ENCODE peak calls at places on chromosomes 12 and 14, in seven cellular contexts. W is astrocyte, U is bronchial epithelial cell, J is fibroblast of lung, I is adrenal gland, A is esophagus squamous epithelium, L is lower lobe of right lung. V is an unnamed sample.
A peak's percentile ranks its signal among the peaks of the same experiment; 100 is the strongest.

GRCh38 chr12:95836185-95836609 is 22.6 kb upstream of the SNRPF start:
- DNase-seq in J (peak; percentile 35), A (no peak), L (no peak), W (peak; percentile 83), I (no peak), U (peak; percentile 94), V (no peak)

GRCh38 chr14:103155013-103155412 is 31.8 kb downstream of the TNFAIP2 start:
- DNase-seq in J (peak; percentile 63), L (peak; percentile 81), W (no peak), U (no peak), I (peak; percentile 97), A (no peak), V (peak; percentile 54)

GRCh38 chr14:50399251-50400032 is 2.8 kb upstream of the CDKL1 start:
- DNase-seq in J (peak; percentile 63), I (no peak), A (no peak), U (peak; percentile 12), W (peak; percentile 11), L (no peak), V (peak; percentile 26)

GRCh38 chr12:3447318-3447717 is 43.7 kb upstream of the PRMT8 start:
- DNase-seq in A (no peak), I (no peak), L (no peak), J (no peak), U (no peak), W (no peak), V (no peak)

GRCh38 chr12:104586325-104587048 is 129.7 kb downstream of the CHST11 start:
- DNase-seq in L (no peak), J (no peak), A (no peak), I (no peak), U (peak; percentile 34), W (no peak), V (no peak)

GRCh38 chr12:11716794-11717532 is 67.5 kb downstream of the ETV6 start:
- DNase-seq in W (peak; percentile 26), J (peak; percentile 38), U (no peak), L (no peak), A (no peak), I (peak; percentile 24), V (no peak)

GRCh38 chr12:10705655-10706054 is 17.5 kb downstream of the YBX3 start:
- DNase-seq in J (peak; percentile 56), I (no peak), A (no peak), U (no peak), L (no peak), W (peak; percentile 52), V (peak; percentile 58)

GRCh38 chr12:123532808-123533649 is 490 bp downstream of the RILPL1 start:
- DNase-seq in U (no peak), A (no peak), J (peak; percentile 36), I (peak; percentile 90), L (peak; percentile 70), W (peak; percentile 36), V (peak; percentile 42)

GRCh38 chr14:55547650-55548315 is 32.2 kb upstream of the KTN1 start:
- DNase-seq in I (no peak), W (no peak), A (no peak), L (no peak), U (no peak), J (no peak), V (no peak)
- H3K4me3 ChIP-seq in I (no peak overlapping the region), W (no peak overlapping the region), A (no peak overlapping the region), L (no peak overlapping the region), U (no peak overlapping the region), J (no peak overlapping the region), V (no peak overlapping the region)

GRCh38 chr12:120130011-120130410 is 13.5 kb upstream of the RAB35 start:
- DNase-seq in U (no peak), J (no peak), L (no peak), W (no peak), A (no peak), I (no peak), V (no peak)

GRCh38 chr12:120132437-120132836 is 15.9 kb upstream of the RAB35 start:
- DNase-seq in A (no peak), I (no peak), J (no peak), U (no peak), L (no peak), W (no peak), V (no peak)

GRCh38 chr12:120131116-120131515 is 14.6 kb upstream of the RAB35 start:
- DNase-seq in L (no peak), J (no peak), W (no peak), U (no peak), A (no peak), I (no peak), V (no peak)

GRCh38 chr12:120134307-120134980 is 17.9 kb upstream of the RAB35 start:
- DNase-seq in I (no peak), A (no peak), J (no peak), L (no peak), U (no peak), W (no peak), V (no peak)

GRCh38 chr12:120132863-120133385 is 16.4 kb upstream of the RAB35 start:
- DNase-seq in J (no peak), A (no peak), L (no peak), I (no peak), U (no peak), W (no peak), V (no peak)
- H3K36me3 ChIP-seq in J (peaks cover 48% of the 10 kb centered on the region), A (peaks cover 82% of the 10 kb centered on the region), L (peaks cover 100% of the 10 kb centered on the region), I (no peaks in the 10 kb centered on the region), U (peaks cover 51% of the 10 kb centered on the region), W (peaks cover 80% of the 10 kb centered on the region), V (peaks cover 89% of the 10 kb centered on the region)

GRCh38 chr12:68614772-68615171 is 4.1 kb downstream of the RAP1B start:
- DNase-seq in L (no peak), W (no peak), I (no peak), A (no peak), U (no peak), J (no peak), V (no peak)

GRCh38 chr12:68612245-68612644 is 1.5 kb downstream of the RAP1B start:
- DNase-seq in L (no peak), W (peak; percentile 36), J (peak; percentile 41), I (no peak), A (no peak), U (peak; percentile 79), V (no peak)

GRCh38 chr12:68614105-68614679 is 3.5 kb downstream of the RAP1B start:
- DNase-seq in L (no peak), A (no peak), J (no peak), U (no peak), I (no peak), W (no peak), V (no peak)

GRCh38 chr12:68612675-68613074 is 2.0 kb downstream of the RAP1B start:
- DNase-seq in J (no peak), A (no peak), W (no peak), U (no peak), I (no peak), L (no peak), V (no peak)

GRCh38 chr12:68613209-68613904 is 2.7 kb downstream of the RAP1B start:
- DNase-seq in A (no peak), U (no peak), W (no peak), J (no peak), L (no peak), I (no peak), V (no peak)
- H3K4me3 ChIP-seq in A (peak overlapping the region; percentile 91), U (no peak overlapping the region), W (peak overlapping the region; percentile 20), J (no peak overlapping the region), L (peak overlapping the region; percentile 79), I (no peak overlapping the region), V (peak overlapping the region; percentile 76)

GRCh38 chr12:32875990-32876389 is 20.6 kb downstream of the PKP2 start:
- DNase-seq in L (no peak), W (no peak), I (no peak), U (no peak), J (no peak), A (no peak), V (peak; percentile 31)
- H3K36me3 ChIP-seq in L (no peaks in the 10 kb centered on the region), W (no peaks in the 10 kb centered on the region), I (no peaks in the 10 kb centered on the region), U (peaks cover 9% of the 10 kb centered on the region), J (no peaks in the 10 kb centered on the region), A (no peaks in the 10 kb centered on the region), V (peaks cover 69% of the 10 kb centered on the region)

DNA sequence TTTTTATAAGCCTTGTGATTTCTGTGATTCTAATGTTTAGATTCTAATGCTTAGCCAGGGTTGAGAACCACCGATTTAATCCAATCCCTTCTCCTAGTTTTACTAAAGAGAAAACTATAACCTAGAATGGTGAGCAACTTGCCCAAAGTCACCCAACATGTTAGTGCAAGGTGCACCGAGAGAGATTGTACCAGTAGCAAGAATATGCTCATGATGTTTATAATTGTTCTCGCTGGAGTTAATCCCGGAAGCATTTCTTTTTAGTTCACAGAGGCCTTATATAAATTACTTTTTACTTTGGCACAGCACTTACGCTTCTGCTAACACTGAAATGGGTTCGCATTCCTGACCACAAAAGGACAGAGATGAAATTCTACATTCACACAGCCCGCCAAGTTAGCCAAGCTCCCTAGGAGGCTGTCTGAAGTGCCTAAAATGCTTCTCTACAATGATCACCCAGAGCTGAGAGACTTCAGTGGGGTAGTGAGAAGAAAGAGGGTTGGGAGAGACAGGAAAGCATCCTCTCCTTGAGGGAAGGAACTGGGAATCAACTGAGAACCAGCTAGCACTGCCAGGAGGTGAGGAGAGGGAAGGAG is 579 bp upstream of the BLOC1S1 start:
- DNase-seq in L (no peak), W (peak; percentile 49), J (no peak), A (no peak), U (no peak), I (no peak), V (no peak)
- H3K4me3 ChIP-seq in L (peak overlapping the region; percentile 78), W (peak overlapping the region; percentile 78), J (peak overlapping the region; percentile 61), A (peak overlapping the region; percentile 62), U (peak overlapping the region; percentile 77), I (no peak overlapping the region), V (peak overlapping the region; percentile 93)

GRCh38 chr12:130982565-130983225 is 29.0 kb downstream of the ADGRD1 start:
- DNase-seq in A (no peak), L (no peak), W (no peak), J (no peak), U (no peak), I (no peak), V (no peak)
- H3K36me3 ChIP-seq in A (no peaks in the 10 kb centered on the region), L (peaks cover 18% of the 10 kb centered on the region), W (no peaks in the 10 kb centered on the region), J (no peaks in the 10 kb centered on the region), U (no peaks in the 10 kb centered on the region), I (no peaks in the 10 kb centered on the region), V (peaks cover 10% of the 10 kb centered on the region)